ENCODE peak calls at places on chromosome 7, in six cellular contexts. T, Q, E, I, A and O are unnamed samples.

GRCh38 chr7:27229448-27229847 is 13.2 kb upstream of the EVX1 start:
- DNase-seq in E (no peak), T (no peak), A (no peak), Q (no peak), I (no peak), O (no peak)

GRCh38 chr7:132078891-132079735 is 497.2 kb downstream of the PLXNA4 start:
- DNase-seq in E (peak), Q (no peak), A (no peak), T (no peak), I (no peak), O (no peak)

GRCh38 chr7:45484094-45484493 is 90.1 kb upstream of the ADCY1 start:
- DNase-seq in E (peak), I (no peak), T (no peak), A (no peak), Q (no peak), O (no peak)

GRCh38 chr7:139623518-139623917 is 100.0 kb downstream of the CLEC2L start:
- DNase-seq in I (no peak), A (no peak), T (no peak), Q (peak), E (peak), O (no peak)

GRCh38 chr7:44087914-44088838 is 5.8 kb upstream of the POLM start:
- DNase-seq in I (no peak), E (no peak), T (no peak), Q (no peak), A (peak), O (no peak)

GRCh38 chr7:7427363-7427762 is 108.3 kb downstream of the COL28A1 start:
- DNase-seq in E (no peak), A (no peak), T (no peak), I (no peak), Q (no peak), O (no peak)

GRCh38 chr7:131518626-131519025 is 37.8 kb downstream of the PODXL start:
- DNase-seq in Q (no peak), A (no peak), I (no peak), E (no peak), T (no peak), O (no peak)

GRCh38 chr7:28766359-28766758 is 191.8 kb downstream of the TRIL start:
- DNase-seq in Q (no peak), T (no peak), E (no peak), A (no peak), I (no peak), O (no peak)

GRCh38 chr7:76358053-76358477 is 726 bp downstream of the YWHAG start:
- DNase-seq in A (peak), T (peak), Q (peak), E (peak), I (peak), O (peak)

GRCh38 chr7:108452707-108453106 is 3.5 kb downstream of the NRCAM start:
- DNase-seq in I (no peak), A (no peak), Q (peak), T (peak), E (peak), O (no peak)

GRCh38 chr7:123367508-123368122 is 166.8 kb downstream of the IQUB start:
- DNase-seq in I (no peak), E (peak), Q (peak), T (peak), A (no peak), O (no peak)

GRCh38 chr7:39761435-39761834 is 138.1 kb downstream of the RALA start:
- DNase-seq in A (no peak), I (no peak), E (no peak), T (no peak), Q (no peak), O (peak)

GRCh38 chr7:21944616-21945373 is 904 bp downstream of the CDCA7L start:
- DNase-seq in I (peak), Q (peak), E (peak), T (peak), A (no peak), O (peak)

GRCh38 chr7:30896783-30897617 is 14.7 kb upstream of the AQP1 start:
- DNase-seq in A (no peak), E (no peak), Q (no peak), T (no peak), I (peak), O (no peak)

GRCh38 chr7:104137971-104138370 is 69.8 kb downstream of the ORC5 start:
- DNase-seq in Q (no peak), I (no peak), A (no peak), E (peak), T (no peak), O (no peak)

GRCh38 chr7:69654381-69654780 is 56.1 kb downstream of the AUTS2 start:
- DNase-seq in E (no peak), T (no peak), I (no peak), Q (peak), A (no peak), O (peak)

GRCh38 chr7:134016223-134016941 is 110.8 kb upstream of the LRGUK start:
- DNase-seq in T (peak), A (no peak), I (peak), E (peak), Q (peak), O (no peak)

GRCh38 chr7:128904381-128905197 is 5.9 kb downstream of the KCP start:
- DNase-seq in T (peak), A (no peak), E (peak), Q (peak), I (peak), O (no peak)

GRCh38 chr7:99631311-99632109 is 14.8 kb downstream of the ZSCAN25 start:
- DNase-seq in A (no peak), E (peak), I (no peak), T (peak), Q (peak), O (no peak)
- H3K27ac ChIP-seq in A (no peak), E (peak), I (no peak), T (peak), Q (no peak), O (no peak)

GRCh38 chr7:41698114-41698513 is 4.8 kb downstream of the INHBA start:
- DNase-seq in E (no peak), Q (no peak), A (no peak), I (no peak), T (no peak), O (no peak)

GRCh38 chr7:41698726-41699125 is 4.2 kb downstream of the INHBA start:
- DNase-seq in E (peak), I (no peak), Q (no peak), T (no peak), A (no peak), O (no peak)

GRCh38 chr7:41695661-41696322 is 7.1 kb downstream of the INHBA start:
- DNase-seq in I (no peak), T (peak), A (no peak), E (no peak), Q (no peak), O (no peak)

GRCh38 chr7:41694490-41694889 is 8.4 kb downstream of the INHBA start:
- DNase-seq in I (no peak), A (no peak), E (no peak), T (no peak), Q (no peak), O (no peak)

GRCh38 chr7:41696323-41696916 is 6.5 kb downstream of the INHBA start:
- DNase-seq in A (peak), E (peak), I (peak), T (peak), Q (peak), O (no peak)
- H3K4me3 ChIP-seq in A (peak), E (no peak), I (peak), T (peak), Q (no peak), O (peak)

GRCh38 chr7:24283900-24284698 is at the start of gene NPY:
- DNase-seq in T (no peak), A (no peak), I (no peak), E (peak), Q (no peak), O (no peak)

GRCh38 chr7:24279512-24279911 is 4.5 kb upstream of the NPY start:
- DNase-seq in Q (no peak), E (no peak), T (no peak), A (no peak), I (no peak), O (no peak)

GRCh38 chr7:24290004-24290641 is 6.1 kb downstream of the NPY start:
- DNase-seq in I (no peak), T (peak), E (peak), A (no peak), Q (peak), O (no peak)

GRCh38 chr7:24283559-24283899 is 461 bp upstream of the NPY start:
- DNase-seq in T (no peak), Q (no peak), E (peak), A (no peak), I (no peak), O (no peak)

GRCh38 chr7:24284699-24285506 is 913 bp downstream of the NPY start:
- DNase-seq in A (no peak), E (peak), T (peak), I (no peak), Q (no peak), O (no peak)
- H3K27ac ChIP-seq in A (no peak), E (no peak), T (no peak), I (no peak), Q (no peak), O (no peak)

GRCh38 chr7:4416436-4417092 is 265.5 kb upstream of the FOXK1 start:
- DNase-seq in T (peak), A (no peak), Q (no peak), I (no peak), E (no peak), O (no peak)
- H3K4me3 ChIP-seq in T (no peak), A (peak), Q (no peak), I (peak), E (no peak), O (peak)